ENCODE peak calls at places on chromosomes 3 and 15, in seven cellular contexts. L is vagina, K is fibroblast of mammary gland, A is progenitor cell of endocrine pancreas, J is breast epithelium, M is HFFc6, V is astrocyte of the spinal cord. B is an unnamed sample.

GRCh38 chr3:54892168-54892567 is 35.7 kb downstream of the LRTM1 start:
- DNase-seq in L (no peak), M (no peak), V (no peak), A (no peak), K (no peak), J (no peak), B (no peak)

GRCh38 chr3:112126501-112126900 is 6.5 kb downstream of the GCSAM start:
- DNase-seq in J (no peak), A (no peak), K (no peak), L (no peak), V (no peak), M (peak; percentile 38), B (no peak)

GRCh38 chr15:44738340-44738984 is 2.1 kb downstream of the TRIM69 start:
- DNase-seq in L (no peak), V (peak; percentile 67), A (no peak), M (peak; percentile 59), J (no peak), K (peak; percentile 72), B (no peak)

GRCh38 chr3:80338366-80338765 is 570.6 kb upstream of the ROBO1 start:
- DNase-seq in K (peak; percentile 35), M (no peak), V (peak; percentile 9), A (no peak), L (no peak), J (no peak), B (no peak)

GRCh38 chr3:5128861-5129260 is 6.8 kb downstream of the ARL8B start:
- DNase-seq in M (no peak), V (no peak), K (no peak), J (no peak), A (no peak), L (no peak), B (no peak)

GRCh38 chr3:197540961-197541377 is 14.8 kb downstream of the BDH1 start:
- DNase-seq in J (no peak), K (no peak), A (no peak), V (no peak), M (no peak), L (no peak), B (no peak)

GRCh38 chr3:56467108-56467507 is 1.2 kb downstream of the ERC2 start:
- DNase-seq in J (peak; percentile 76), L (no peak), V (peak; percentile 91), K (peak; percentile 43), A (peak; percentile 84), M (no peak), B (no peak)

GRCh38 chr3:123953735-123954134 is 7.3 kb downstream of the CCDC14 start:
- DNase-seq in K (no peak), M (no peak), V (no peak), L (no peak), J (no peak), A (no peak), B (no peak)

GRCh38 chr3:175129126-175129525 is 270.0 kb downstream of the NAALADL2 start:
- DNase-seq in M (peak; percentile 13), J (no peak), V (peak; percentile 50), A (no peak), K (peak; percentile 56), L (no peak), B (no peak)

GRCh38 chr3:37115451-37115850 is 58.9 kb downstream of the LRRFIP2 start:
- DNase-seq in M (no peak), L (no peak), V (peak; percentile 32), A (no peak), J (no peak), K (peak; percentile 71), B (no peak)

GRCh38 chr3:180743813-180744212 is 64.5 kb upstream of the CCDC39 start:
- DNase-seq in J (no peak), V (peak; percentile 3), A (no peak), M (no peak), L (no peak), K (no peak), B (no peak)

GRCh38 chr3:156751461-156752025 is 74.6 kb upstream of the LEKR1 start:
- DNase-seq in A (no peak), J (no peak), K (peak; percentile 94), V (peak; percentile 95), L (no peak), M (peak; percentile 95), B (no peak)

GRCh38 chr3:152444029-152444641 is 175.4 kb downstream of the MBNL1 start:
- DNase-seq in A (no peak), L (no peak), M (peak; percentile 49), V (peak; percentile 79), K (peak; percentile 81), J (no peak), B (no peak)

GRCh38 chr3:184774996-184775715 is 36.8 kb upstream of the VPS8 start:
- DNase-seq in K (no peak), M (no peak), L (no peak), V (no peak), J (no peak), A (no peak), B (no peak)

GRCh38 chr15:57554063-57554820 is 37.5 kb upstream of the MYZAP start:
- DNase-seq in V (peak; percentile 22), L (no peak), M (no peak), A (no peak), J (no peak), K (no peak), B (no peak)

GRCh38 chr15:74062236-74062635 is 20.1 kb downstream of the GOLGA6A start:
- DNase-seq in J (no peak), V (no peak), L (no peak), K (no peak), A (no peak), M (no peak), B (no peak)

GRCh38 chr3:184632551-184632950 is 71.0 kb downstream of the EPHB3 start:
- DNase-seq in J (no peak), A (no peak), K (no peak), V (no peak), M (no peak), L (no peak), B (no peak)

GRCh38 chr3:27590437-27591320 is 106.5 kb upstream of the SLC4A7 start:
- DNase-seq in M (peak; percentile 32), J (no peak), A (no peak), V (peak; percentile 31), K (peak; percentile 63), L (no peak), B (no peak)

GRCh38 chr15:47565986-47566385 is 151.3 kb upstream of the SEMA6D start:
- DNase-seq in M (no peak), V (no peak), A (no peak), J (no peak), L (no peak), K (no peak), B (no peak)

GRCh38 chr3:161913786-161914389 is 417.3 kb downstream of the OTOL1 start:
- DNase-seq in K (peak; percentile 88), M (peak; percentile 66), V (peak; percentile 77), A (no peak), L (no peak), J (no peak), B (no peak)

GRCh38 chr3:150286390-150287147 is 121.5 kb upstream of the TSC22D2 start:
- DNase-seq in M (peak; percentile 32), V (peak; percentile 63), J (no peak), L (no peak), K (peak; percentile 63), A (no peak), B (no peak)

GRCh38 chr3:5226783-5227182 is 39.3 kb downstream of the EDEM1 start:
- DNase-seq in M (peak; percentile 40), V (peak; percentile 43), J (no peak), A (no peak), K (peak; percentile 44), L (no peak), B (no peak)

GRCh38 chr3:103218146-103218545 is 783.3 kb downstream of the ZPLD1 start:
- DNase-seq in J (no peak), L (no peak), A (no peak), M (no peak), K (no peak), V (peak; percentile 32), B (no peak)

GRCh38 chr3:140898340-140899180 is 43.1 kb upstream of the SLC25A36 start:
- DNase-seq in L (no peak), V (peak; percentile 90), J (no peak), A (no peak), K (peak; percentile 90), M (peak; percentile 88), B (no peak)

GRCh38 chr3:188571531-188572115 is 417.7 kb downstream of the LPP start:
- DNase-seq in K (no peak), A (no peak), J (no peak), L (no peak), V (no peak), M (no peak), B (no peak)

DNA sequence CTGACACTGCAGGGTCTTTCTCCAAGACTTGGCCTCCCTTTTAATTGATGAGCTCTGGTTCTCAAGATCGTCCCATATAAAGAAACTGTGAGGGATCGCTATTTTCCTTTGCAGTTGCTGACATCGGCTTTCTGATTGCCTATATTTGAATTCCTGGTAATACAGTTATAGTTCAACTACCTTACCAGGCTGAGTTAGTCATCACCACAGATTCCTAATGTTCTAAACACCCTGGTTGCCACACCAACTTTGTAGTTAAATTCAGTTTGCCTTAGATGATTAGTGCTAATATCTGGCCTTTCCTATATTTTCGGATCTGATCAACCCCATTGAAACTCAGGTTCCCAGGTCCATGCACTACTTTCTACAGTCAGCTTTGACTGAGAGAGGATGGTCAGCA is 125.0 kb downstream of the GMNC start:
- DNase-seq in K (no peak), J (no peak), V (no peak), A (no peak), M (no peak), L (no peak), B (no peak)
- TF ChIP-seq CTCF in K (no peak), J (no peak), V (no peak), A (no peak), M (no peak), L (no peak), B (no peak)

GRCh38 chr3:25648107-25648535 is 16.6 kb downstream of the TOP2B start:
- DNase-seq in A (peak; percentile 73), M (peak; percentile 80), L (no peak), J (no peak), V (peak; percentile 84), K (peak; percentile 84), B (no peak)
- TF ChIP-seq CTCF in A (peak; percentile 96), M (peak; percentile 97), L (peak; percentile 84), J (peak; percentile 84), V (peak; percentile 95), K (peak; percentile 96), B (no peak)

DNA sequence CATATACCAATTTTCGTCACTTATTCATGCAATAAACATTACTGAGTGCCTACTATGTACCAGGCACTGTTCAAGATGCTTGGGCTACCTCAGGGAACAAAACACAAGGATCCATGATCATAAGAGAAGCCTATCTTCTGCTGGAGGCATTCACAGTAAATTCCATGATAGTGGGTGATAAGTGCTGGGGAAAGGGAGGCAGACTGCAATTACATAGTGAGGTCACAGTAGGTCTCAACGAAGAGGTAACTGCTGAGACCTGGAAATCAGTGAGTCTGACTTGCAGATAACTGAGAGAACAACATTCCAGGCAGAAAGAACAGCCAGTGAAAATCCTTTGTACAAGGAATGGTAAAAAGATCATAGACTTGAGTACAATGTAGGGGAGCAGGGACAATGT is 33.6 kb downstream of the RAF1 start:
- DNase-seq in J (no peak), V (no peak), A (no peak), K (no peak), M (no peak), L (no peak), B (no peak)
- TF ChIP-seq CTCF in J (no peak), V (no peak), A (no peak), K (no peak), M (no peak), L (no peak), B (no peak)

DNA sequence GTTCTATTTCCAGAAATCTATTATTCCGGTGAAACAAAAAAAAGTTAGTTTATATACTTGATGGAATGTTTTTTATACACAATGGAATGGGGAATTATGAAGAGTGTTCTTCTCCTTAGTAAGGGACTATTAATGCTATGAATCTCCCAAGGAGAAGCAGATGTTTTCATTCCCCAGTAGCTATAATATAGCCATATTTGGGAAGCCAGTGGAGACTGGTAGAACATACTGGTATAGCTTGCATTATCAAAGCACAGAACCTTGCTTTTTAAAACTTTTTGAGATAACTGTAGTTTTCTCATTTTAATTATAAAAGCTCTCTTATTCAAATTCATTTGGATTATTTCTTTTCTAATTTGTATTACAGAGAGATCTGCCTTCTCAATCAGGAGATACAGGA is 38.3 kb downstream of the ADGRG7 start:
- DNase-seq in M (no peak), L (no peak), A (no peak), J (no peak), K (no peak), V (no peak), B (no peak)
- TF ChIP-seq CTCF in M (no peak), L (no peak), A (no peak), J (no peak), K (no peak), V (no peak), B (no peak)

B was measured in activated B cell treated with CpG ODN at 0.5 μM for 24 hours.